ENCODE peak calls at places on chromosome 10, in eight cellular contexts. One of them, this sample, is unnamed.

GRCh38 chr10:132440791-132441565 is 44.0 kb downstream of the PWWP2B start:
- DNase-seq in body of pancreas: no peak
- DNase-seq in GM20000: no peak
- DNase-seq in heart left ventricle: no peak
- DNase-seq in left ventricle myocardium inferior: no peak
- DNase-seq in AG04450: no peak
- DNase-seq in ascending aorta: no peak
- DNase-seq in brain microvascular endothelial cell: no peak
- DNase-seq in this sample: no peak

GRCh38 chr10:48214701-48215100 is 59.8 kb downstream of the FRMPD2 start:
- DNase-seq in body of pancreas: no peak
- DNase-seq in heart left ventricle: no peak
- DNase-seq in brain microvascular endothelial cell: no peak
- DNase-seq in left ventricle myocardium inferior: no peak
- DNase-seq in AG04450: no peak
- DNase-seq in ascending aorta: no peak
- DNase-seq in GM20000: no peak
- DNase-seq in this sample: no peak

GRCh38 chr10:122765412-122765811 is 65.8 kb upstream of the C10orf120 start:
- DNase-seq in GM20000: no peak
- DNase-seq in ascending aorta: no peak
- DNase-seq in body of pancreas: no peak
- DNase-seq in left ventricle myocardium inferior: no peak
- DNase-seq in heart left ventricle: no peak
- DNase-seq in AG04450: no peak
- DNase-seq in brain microvascular endothelial cell: no peak
- DNase-seq in this sample: no peak

GRCh38 chr10:98170249-98171117 is 36.0 kb downstream of the R3HCC1L start:
- DNase-seq in brain microvascular endothelial cell: peak
- DNase-seq in left ventricle myocardium inferior: no peak
- DNase-seq in GM20000: peak
- DNase-seq in body of pancreas: peak
- DNase-seq in heart left ventricle: no peak
- DNase-seq in ascending aorta: no peak
- DNase-seq in AG04450: peak
- DNase-seq in this sample: no peak

GRCh38 chr10:60573342-60573741 is 183.7 kb upstream of the ANK3 start:
- DNase-seq in ascending aorta: no peak
- DNase-seq in heart left ventricle: no peak
- DNase-seq in brain microvascular endothelial cell: peak
- DNase-seq in GM20000: no peak
- DNase-seq in AG04450: no peak
- DNase-seq in left ventricle myocardium inferior: no peak
- DNase-seq in body of pancreas: no peak
- DNase-seq in this sample: no peak

GRCh38 chr10:124606822-124607221 is 137.4 kb downstream of the FAM53B start:
- DNase-seq in ascending aorta: no peak
- DNase-seq in brain microvascular endothelial cell: no peak
- DNase-seq in body of pancreas: no peak
- DNase-seq in heart left ventricle: no peak
- DNase-seq in AG04450: no peak
- DNase-seq in left ventricle myocardium inferior: no peak
- DNase-seq in GM20000: no peak
- DNase-seq in this sample: no peak

GRCh38 chr10:121910673-121911420 is 17.0 kb downstream of the ATE1 start:
- DNase-seq in brain microvascular endothelial cell: no peak
- DNase-seq in body of pancreas: no peak
- DNase-seq in left ventricle myocardium inferior: no peak
- DNase-seq in heart left ventricle: no peak
- DNase-seq in GM20000: peak
- DNase-seq in AG04450: peak
- DNase-seq in ascending aorta: no peak
- DNase-seq in this sample: no peak

GRCh38 chr10:31036209-31036608 is 4.5 kb upstream of the ZNF438 start:
- DNase-seq in heart left ventricle: no peak
- DNase-seq in ascending aorta: no peak
- DNase-seq in AG04450: no peak
- DNase-seq in GM20000: no peak
- DNase-seq in brain microvascular endothelial cell: peak
- DNase-seq in left ventricle myocardium inferior: no peak
- DNase-seq in body of pancreas: no peak
- DNase-seq in this sample: no peak

GRCh38 chr10:89576022-89576421 is 40.6 kb upstream of the SLC16A12 start:
- DNase-seq in AG04450: no peak
- DNase-seq in body of pancreas: no peak
- DNase-seq in brain microvascular endothelial cell: no peak
- DNase-seq in GM20000: no peak
- DNase-seq in heart left ventricle: no peak
- DNase-seq in ascending aorta: no peak
- DNase-seq in left ventricle myocardium inferior: no peak
- DNase-seq in this sample: no peak

GRCh38 chr10:58435297-58435696 is 50.1 kb downstream of the TFAM start:
- DNase-seq in body of pancreas: no peak
- DNase-seq in GM20000: no peak
- DNase-seq in left ventricle myocardium inferior: peak
- DNase-seq in ascending aorta: peak
- DNase-seq in brain microvascular endothelial cell: peak
- DNase-seq in AG04450: peak
- DNase-seq in heart left ventricle: no peak
- DNase-seq in this sample: no peak

GRCh38 chr10:126504051-126504760 is 115.9 kb upstream of the ADAM12 start:
- DNase-seq in body of pancreas: peak
- DNase-seq in ascending aorta: no peak
- DNase-seq in heart left ventricle: peak
- DNase-seq in AG04450: peak
- DNase-seq in left ventricle myocardium inferior: peak
- DNase-seq in GM20000: peak
- DNase-seq in brain microvascular endothelial cell: peak
- DNase-seq in this sample: no peak

GRCh38 chr10:22251751-22252285 is 34.0 kb upstream of the EBLN1 start:
- DNase-seq in left ventricle myocardium inferior: peak
- DNase-seq in GM20000: peak
- DNase-seq in ascending aorta: no peak
- DNase-seq in heart left ventricle: peak
- DNase-seq in brain microvascular endothelial cell: no peak
- DNase-seq in AG04450: no peak
- DNase-seq in body of pancreas: peak
- DNase-seq in this sample: peak
- TF ChIP-seq CTCF in left ventricle myocardium inferior: no peak
- TF ChIP-seq CTCF in GM20000: no peak
- TF ChIP-seq CTCF in ascending aorta: no peak
- TF ChIP-seq CTCF in heart left ventricle: no peak
- TF ChIP-seq CTCF in brain microvascular endothelial cell: peak
- TF ChIP-seq CTCF in AG04450: no peak
- TF ChIP-seq CTCF in body of pancreas: no peak
- TF ChIP-seq CTCF in this sample: no peak

GRCh38 chr10:11319990-11320602 is 291.4 kb downstream of the USP6NL start:
- DNase-seq in ascending aorta: no peak
- DNase-seq in GM20000: no peak
- DNase-seq in left ventricle myocardium inferior: no peak
- DNase-seq in body of pancreas: no peak
- DNase-seq in AG04450: no peak
- DNase-seq in heart left ventricle: no peak
- DNase-seq in brain microvascular endothelial cell: no peak
- DNase-seq in this sample: no peak

GRCh38 chr10:11320809-11321520 is 290.5 kb downstream of the USP6NL start:
- DNase-seq in body of pancreas: no peak
- DNase-seq in ascending aorta: no peak
- DNase-seq in heart left ventricle: no peak
- DNase-seq in brain microvascular endothelial cell: no peak
- DNase-seq in left ventricle myocardium inferior: no peak
- DNase-seq in AG04450: no peak
- DNase-seq in GM20000: no peak
- DNase-seq in this sample: no peak

GRCh38 chr10:11317936-11318670 is 293.3 kb downstream of the USP6NL start:
- DNase-seq in left ventricle myocardium inferior: no peak
- DNase-seq in heart left ventricle: no peak
- DNase-seq in body of pancreas: no peak
- DNase-seq in GM20000: no peak
- DNase-seq in brain microvascular endothelial cell: no peak
- DNase-seq in ascending aorta: no peak
- DNase-seq in AG04450: no peak
- DNase-seq in this sample: no peak

GRCh38 chr10:11322698-11323097 is 288.8 kb downstream of the USP6NL start:
- DNase-seq in GM20000: no peak
- DNase-seq in AG04450: no peak
- DNase-seq in ascending aorta: no peak
- DNase-seq in left ventricle myocardium inferior: no peak
- DNase-seq in heart left ventricle: no peak
- DNase-seq in body of pancreas: no peak
- DNase-seq in brain microvascular endothelial cell: no peak
- DNase-seq in this sample: no peak

DNA sequence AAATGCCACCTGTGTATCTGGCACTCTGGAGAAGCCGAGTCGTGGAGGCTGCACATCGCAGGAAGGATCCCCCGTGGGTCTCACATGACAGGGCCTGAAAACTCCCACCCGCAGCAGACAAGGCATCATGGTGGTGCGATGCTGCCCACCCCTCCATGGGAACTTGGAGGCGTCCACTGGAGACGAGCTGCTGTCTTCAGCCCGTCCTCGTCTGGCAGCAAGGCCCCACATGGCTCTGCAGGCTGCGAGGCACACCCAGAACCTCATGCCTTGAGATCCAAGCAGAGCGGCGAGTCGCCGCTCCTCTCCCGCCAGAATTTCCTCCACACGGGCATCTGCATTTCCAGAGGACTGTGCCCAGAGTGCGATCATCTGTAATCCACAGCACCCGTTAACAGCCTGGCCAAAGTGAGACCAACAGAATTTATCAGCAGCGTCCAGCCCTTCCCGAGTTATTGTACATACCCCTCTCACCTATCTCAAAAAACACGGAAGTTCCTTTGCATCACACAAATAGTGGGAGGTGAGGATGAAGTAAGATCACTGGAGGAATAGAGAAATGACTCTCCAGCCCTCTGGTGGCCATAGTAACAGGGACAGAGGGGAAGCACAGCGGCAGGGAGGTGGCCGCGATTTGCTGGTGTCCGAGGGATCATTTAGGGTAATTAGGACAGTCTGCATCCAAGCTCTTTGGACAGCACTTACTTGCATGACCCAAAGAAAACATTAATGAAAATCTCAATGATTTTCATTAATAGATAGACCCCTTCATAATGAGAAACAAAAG is 292.4 kb downstream of the USP6NL start:
- DNase-seq in brain microvascular endothelial cell: no peak
- DNase-seq in GM20000: no peak
- DNase-seq in ascending aorta: no peak
- DNase-seq in heart left ventricle: no peak
- DNase-seq in AG04450: no peak
- DNase-seq in body of pancreas: no peak
- DNase-seq in left ventricle myocardium inferior: no peak
- DNase-seq in this sample: no peak
- TF ChIP-seq CTCF in brain microvascular endothelial cell: no peak
- TF ChIP-seq CTCF in GM20000: no peak
- TF ChIP-seq CTCF in ascending aorta: no peak
- TF ChIP-seq CTCF in heart left ventricle: no peak
- TF ChIP-seq CTCF in AG04450: peak
- TF ChIP-seq CTCF in body of pancreas: no peak
- TF ChIP-seq CTCF in left ventricle myocardium inferior: no peak
- TF ChIP-seq CTCF in this sample: no peak

DNA sequence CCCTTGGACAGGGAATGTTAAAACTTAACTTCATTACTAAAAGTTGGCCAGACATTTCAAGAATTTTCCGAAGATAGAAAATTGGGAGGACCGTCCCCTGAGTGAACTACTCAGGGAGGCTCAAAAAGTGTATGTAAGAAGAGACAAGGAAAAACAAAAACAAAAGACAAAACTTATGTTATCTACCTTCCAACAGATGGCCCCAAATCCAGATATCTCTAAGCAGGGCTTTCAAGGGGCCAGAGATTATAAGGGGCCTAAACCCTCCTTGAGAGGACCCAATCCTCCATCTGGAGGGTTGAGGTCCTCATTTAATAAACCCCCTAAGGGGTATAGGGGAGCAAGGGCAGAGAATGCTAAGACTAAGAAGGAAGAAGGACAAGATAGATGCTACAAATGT is 203.6 kb downstream of the SH2D4B start:
- DNase-seq in body of pancreas: no peak
- DNase-seq in GM20000: no peak
- DNase-seq in brain microvascular endothelial cell: no peak
- DNase-seq in ascending aorta: no peak
- DNase-seq in heart left ventricle: no peak
- DNase-seq in left ventricle myocardium inferior: no peak
- DNase-seq in AG04450: no peak
- DNase-seq in this sample: no peak
- TF ChIP-seq CTCF in body of pancreas: no peak
- TF ChIP-seq CTCF in GM20000: no peak
- TF ChIP-seq CTCF in brain microvascular endothelial cell: no peak
- TF ChIP-seq CTCF in ascending aorta: no peak
- TF ChIP-seq CTCF in heart left ventricle: no peak
- TF ChIP-seq CTCF in left ventricle myocardium inferior: no peak
- TF ChIP-seq CTCF in AG04450: no peak
- TF ChIP-seq CTCF in this sample: no peak

GRCh38 chr10:95408148-95408930 is 117.5 kb upstream of the PDLIM1 start:
- DNase-seq in AG04450: no peak
- DNase-seq in brain microvascular endothelial cell: no peak
- DNase-seq in GM20000: no peak
- DNase-seq in ascending aorta: no peak
- DNase-seq in left ventricle myocardium inferior: no peak
- DNase-seq in heart left ventricle: no peak
- DNase-seq in body of pancreas: no peak
- DNase-seq in this sample: no peak

GRCh38 chr10:95405655-95406054 is 114.9 kb upstream of the PDLIM1 start:
- DNase-seq in AG04450: no peak
- DNase-seq in ascending aorta: no peak
- DNase-seq in brain microvascular endothelial cell: no peak
- DNase-seq in left ventricle myocardium inferior: no peak
- DNase-seq in GM20000: no peak
- DNase-seq in body of pancreas: no peak
- DNase-seq in heart left ventricle: no peak
- DNase-seq in this sample: no peak

GRCh38 chr10:95404864-95405263 is 114.1 kb upstream of the PDLIM1 start:
- DNase-seq in left ventricle myocardium inferior: no peak
- DNase-seq in brain microvascular endothelial cell: no peak
- DNase-seq in GM20000: no peak
- DNase-seq in ascending aorta: no peak
- DNase-seq in AG04450: no peak
- DNase-seq in heart left ventricle: no peak
- DNase-seq in body of pancreas: no peak
- DNase-seq in this sample: no peak

GRCh38 chr10:95407546-95407945 is 116.7 kb upstream of the PDLIM1 start:
- DNase-seq in GM20000: no peak
- DNase-seq in heart left ventricle: no peak
- DNase-seq in ascending aorta: no peak
- DNase-seq in brain microvascular endothelial cell: no peak
- DNase-seq in AG04450: no peak
- DNase-seq in body of pancreas: no peak
- DNase-seq in left ventricle myocardium inferior: no peak
- DNase-seq in this sample: no peak

DNA sequence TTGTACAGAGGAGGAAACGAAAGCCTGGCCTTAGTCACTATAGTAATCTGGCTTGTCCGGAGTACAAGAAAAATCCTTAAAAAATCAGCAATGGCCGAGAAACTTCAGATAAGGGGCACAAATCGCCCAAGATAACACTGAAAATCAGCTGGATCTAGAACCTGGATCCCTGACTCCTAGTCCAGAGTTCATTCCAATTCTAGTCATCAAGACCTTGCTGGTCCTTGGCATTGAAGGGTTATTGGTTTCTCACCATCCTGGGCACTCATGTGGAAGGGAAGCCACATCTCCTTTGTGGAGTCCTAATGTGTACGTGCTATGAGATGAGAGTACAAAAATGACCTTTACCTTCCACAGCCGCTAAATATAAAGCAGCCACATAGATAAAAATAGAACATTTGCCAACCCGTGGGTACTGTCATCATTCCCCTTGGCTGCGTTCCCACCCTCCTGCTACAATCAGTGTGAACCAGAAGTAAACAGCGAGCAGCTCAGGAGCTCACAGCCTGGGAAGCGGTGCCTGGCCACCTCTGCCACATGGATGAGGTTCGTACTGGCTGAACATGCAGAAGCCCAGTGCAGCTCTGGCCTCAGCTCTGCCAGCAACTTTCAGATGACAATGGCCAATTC is 116.0 kb upstream of the PDLIM1 start:
- DNase-seq in ascending aorta: peak
- DNase-seq in heart left ventricle: peak
- DNase-seq in brain microvascular endothelial cell: no peak
- DNase-seq in AG04450: no peak
- DNase-seq in body of pancreas: peak
- DNase-seq in left ventricle myocardium inferior: peak
- DNase-seq in GM20000: no peak
- DNase-seq in this sample: no peak
- TF ChIP-seq CTCF in ascending aorta: no peak
- TF ChIP-seq CTCF in heart left ventricle: no peak
- TF ChIP-seq CTCF in brain microvascular endothelial cell: no peak
- TF ChIP-seq CTCF in AG04450: no peak
- TF ChIP-seq CTCF in body of pancreas: no peak
- TF ChIP-seq CTCF in left ventricle myocardium inferior: no peak
- TF ChIP-seq CTCF in GM20000: no peak
- TF ChIP-seq CTCF in this sample: no peak